ENCODE peak calls at places on chromosomes 13 and 19, in six cellular contexts. One of them, this sample, is unnamed.
A peak's percentile ranks its signal among the peaks of the same experiment; 100 is the strongest.

GRCh38 chr19:5002143-5002542 is 33.2 kb downstream of the KDM4B start:
- DNase-seq in H9: no peak
- DNase-seq in mesenchymal stem cell: peak; percentile 33
- DNase-seq in IMR-90: peak; percentile 73
- DNase-seq in mesendoderm: no peak
- DNase-seq in trophoblast cell: peak; percentile 81
- DNase-seq in this sample: no peak

GRCh38 chr13:57982782-57983181 is 351.2 kb downstream of the PCDH17 start:
- DNase-seq in H9: no peak
- DNase-seq in mesenchymal stem cell: no peak
- DNase-seq in IMR-90: no peak
- DNase-seq in mesendoderm: no peak
- DNase-seq in trophoblast cell: no peak
- DNase-seq in this sample: no peak

GRCh38 chr13:113216165-113217056 is 7.0 kb downstream of the CUL4A start:
- DNase-seq in mesenchymal stem cell: peak; percentile 55
- DNase-seq in H9: peak; percentile 74
- DNase-seq in mesendoderm: peak; percentile 83
- DNase-seq in trophoblast cell: no peak
- DNase-seq in IMR-90: peak; percentile 74
- DNase-seq in this sample: peak; percentile 40

GRCh38 chr13:95627590-95627989 is 16.9 kb downstream of the DZIP1 start:
- DNase-seq in mesendoderm: no peak
- DNase-seq in mesenchymal stem cell: peak; percentile 14
- DNase-seq in trophoblast cell: no peak
- DNase-seq in H9: no peak
- DNase-seq in IMR-90: peak; percentile 79
- DNase-seq in this sample: no peak

GRCh38 chr19:3670258-3670795 is 29.9 kb downstream of the PIP5K1C start:
- DNase-seq in mesenchymal stem cell: peak; percentile 91
- DNase-seq in trophoblast cell: peak; percentile 45
- DNase-seq in IMR-90: peak; percentile 84
- DNase-seq in mesendoderm: peak; percentile 83
- DNase-seq in H9: no peak
- DNase-seq in this sample: no peak

GRCh38 chr13:101875717-101876393 is 423.4 kb downstream of the ITGBL1 start:
- DNase-seq in H9: no peak
- DNase-seq in mesendoderm: peak; percentile 36
- DNase-seq in mesenchymal stem cell: peak; percentile 73
- DNase-seq in IMR-90: peak; percentile 55
- DNase-seq in trophoblast cell: no peak
- DNase-seq in this sample: no peak

GRCh38 chr19:39320948-39321831 is 527 bp upstream of the LRFN1 start:
- DNase-seq in mesendoderm: no peak
- DNase-seq in IMR-90: no peak
- DNase-seq in mesenchymal stem cell: no peak
- DNase-seq in trophoblast cell: no peak
- DNase-seq in H9: no peak
- DNase-seq in this sample: no peak

GRCh38 chr13:44726214-44726613 is 150.1 kb upstream of the TSC22D1 start:
- DNase-seq in mesenchymal stem cell: peak; percentile 69
- DNase-seq in H9: no peak
- DNase-seq in trophoblast cell: no peak
- DNase-seq in IMR-90: peak; percentile 90
- DNase-seq in mesendoderm: no peak
- DNase-seq in this sample: no peak

GRCh38 chr19:13172335-13173128 is 22.3 kb downstream of the IER2 start:
- DNase-seq in H9: no peak
- DNase-seq in mesenchymal stem cell: peak; percentile 91
- DNase-seq in mesendoderm: no peak
- DNase-seq in trophoblast cell: peak; percentile 87
- DNase-seq in IMR-90: peak; percentile 83
- DNase-seq in this sample: no peak

GRCh38 chr19:51824603-51825002 is 29.6 kb downstream of the FPR3 start:
- DNase-seq in mesendoderm: no peak
- DNase-seq in trophoblast cell: no peak
- DNase-seq in IMR-90: no peak
- DNase-seq in mesenchymal stem cell: no peak
- DNase-seq in H9: no peak
- DNase-seq in this sample: no peak

GRCh38 chr13:20461481-20461859 is 64.2 kb downstream of the CRYL1 start:
- DNase-seq in mesendoderm: peak; percentile 46
- DNase-seq in IMR-90: peak; percentile 49
- DNase-seq in mesenchymal stem cell: peak; percentile 62
- DNase-seq in trophoblast cell: no peak
- DNase-seq in H9: no peak
- DNase-seq in this sample: no peak
- H3K4ac ChIP-seq in mesendoderm: no peak overlapping the region
- H3K4ac ChIP-seq in IMR-90: no peak overlapping the region
- H3K4ac ChIP-seq in mesenchymal stem cell: no peak overlapping the region
- H3K4ac ChIP-seq in trophoblast cell: no peak overlapping the region
- H3K4ac ChIP-seq in H9: no peak overlapping the region
- H3K4ac ChIP-seq in this sample: no peak overlapping the region

DNA sequence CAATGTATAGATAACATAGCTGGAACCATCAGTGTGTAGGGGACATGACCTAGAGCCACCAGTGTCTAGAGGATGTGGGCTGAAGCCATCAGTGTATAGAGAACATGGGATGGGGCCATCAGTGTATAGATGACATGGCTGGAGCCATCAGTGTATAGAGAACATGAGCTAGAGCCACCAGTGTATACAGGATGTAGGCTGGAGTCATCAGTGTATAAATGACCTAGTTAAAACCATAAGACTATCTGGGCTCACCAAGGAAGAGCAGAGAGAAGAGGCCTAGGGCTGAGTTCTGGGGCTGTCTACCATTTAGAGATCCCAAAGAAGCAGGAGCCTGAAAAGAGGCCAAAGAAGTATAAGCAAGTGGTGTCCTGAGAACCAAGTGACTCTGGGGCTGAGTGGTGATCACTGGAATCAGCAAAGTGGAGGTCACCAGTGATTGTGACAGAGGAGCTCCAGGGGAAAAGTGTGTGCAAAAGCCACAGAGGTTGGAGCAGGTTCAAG is 41.0 kb downstream of the RFX2 start:
- DNase-seq in trophoblast cell: no peak
- DNase-seq in H9: no peak
- DNase-seq in IMR-90: no peak
- DNase-seq in mesendoderm: no peak
- DNase-seq in mesenchymal stem cell: no peak
- DNase-seq in this sample: no peak
- H2AK5ac ChIP-seq in trophoblast cell: no peak overlapping the region
- H2AK5ac ChIP-seq in H9: no peak overlapping the region
- H2AK5ac ChIP-seq in IMR-90: peak overlapping the region; percentile 11
- H2AK5ac ChIP-seq in mesendoderm: no peak overlapping the region
- H2AK5ac ChIP-seq in mesenchymal stem cell: no peak overlapping the region
- H2AK5ac ChIP-seq in this sample: no peak overlapping the region

GRCh38 chr19:36114763-36115452 is at the start of gene POLR2I:
- DNase-seq in mesenchymal stem cell: peak; percentile 100
- DNase-seq in mesendoderm: peak; percentile 100
- DNase-seq in H9: peak; percentile 100
- DNase-seq in trophoblast cell: peak; percentile 100
- DNase-seq in IMR-90: peak; percentile 100
- DNase-seq in this sample: peak; percentile 100
- H3K4ac ChIP-seq in mesenchymal stem cell: peak within 1 kb of the TSS; percentile 74
- H3K4ac ChIP-seq in mesendoderm: no peak within 1 kb of the TSS
- H3K4ac ChIP-seq in H9: no peak within 1 kb of the TSS
- H3K4ac ChIP-seq in trophoblast cell: peak within 1 kb of the TSS; percentile 60
- H3K4ac ChIP-seq in IMR-90: peak within 1 kb of the TSS; percentile 96
- H3K4ac ChIP-seq in this sample: no peak within 1 kb of the TSS

GRCh38 chr13:80341098-80341701 is at the start of gene SPRY2:
- DNase-seq in H9: peak; percentile 96
- DNase-seq in trophoblast cell: peak; percentile 89
- DNase-seq in mesendoderm: peak; percentile 99
- DNase-seq in IMR-90: peak; percentile 96
- DNase-seq in mesenchymal stem cell: peak; percentile 99
- DNase-seq in this sample: peak; percentile 93
- H2AK5ac ChIP-seq in H9: no peak within 1 kb of the TSS
- H2AK5ac ChIP-seq in trophoblast cell: peak within 1 kb of the TSS; percentile 49
- H2AK5ac ChIP-seq in mesendoderm: no peak within 1 kb of the TSS
- H2AK5ac ChIP-seq in IMR-90: peak within 1 kb of the TSS; percentile 49
- H2AK5ac ChIP-seq in mesenchymal stem cell: peak within 1 kb of the TSS; percentile 20
- H2AK5ac ChIP-seq in this sample: peak within 1 kb of the TSS; percentile 82

DNA sequence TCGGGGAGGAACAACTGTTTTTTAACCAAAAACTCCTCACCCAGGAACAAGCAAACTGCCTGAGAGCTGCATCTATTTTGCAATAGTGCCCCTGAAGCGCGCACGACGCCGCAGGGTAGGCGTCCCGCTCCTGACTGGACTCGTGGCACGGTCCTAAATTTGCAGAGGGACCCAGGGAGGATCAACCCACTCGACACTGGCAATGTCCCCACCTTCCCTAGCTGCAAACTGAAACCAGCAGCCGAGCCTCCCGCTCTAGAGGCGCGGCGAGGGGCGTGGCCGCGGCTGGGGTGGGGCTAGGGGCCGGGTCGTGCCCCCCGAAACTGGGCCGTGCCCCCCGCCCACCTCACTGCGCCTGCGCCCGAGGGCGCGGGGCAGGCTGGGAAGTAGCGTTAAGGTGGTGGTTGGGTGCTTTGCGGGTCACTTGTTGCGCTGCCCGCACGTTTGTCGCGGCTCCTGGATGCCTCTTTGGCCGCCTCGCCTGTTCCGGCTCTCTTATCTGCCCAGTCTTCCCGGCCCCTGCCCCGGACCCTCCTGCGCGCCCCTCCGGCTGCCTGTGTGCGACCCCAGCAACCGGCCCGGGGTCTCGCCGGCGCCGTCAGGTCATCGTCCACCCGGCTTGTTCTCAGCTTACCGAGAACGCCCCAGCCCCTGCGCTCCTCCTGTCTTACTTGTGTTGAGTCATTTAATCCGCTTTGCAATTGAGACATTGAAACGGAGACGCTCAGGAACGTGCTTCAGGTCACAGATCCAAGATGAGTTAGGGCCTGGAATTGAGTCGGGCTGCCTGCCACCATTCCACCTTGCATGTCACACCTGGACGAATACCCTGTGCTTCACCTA is 37.9 kb upstream of the LSM14A start:
- DNase-seq in IMR-90: peak; percentile 47
- DNase-seq in mesenchymal stem cell: peak; percentile 60
- DNase-seq in H9: peak; percentile 93
- DNase-seq in trophoblast cell: peak; percentile 64
- DNase-seq in mesendoderm: peak; percentile 87
- DNase-seq in this sample: peak; percentile 87
- H3K4ac ChIP-seq in IMR-90: peak overlapping the region; percentile 85
- H3K4ac ChIP-seq in mesenchymal stem cell: peak overlapping the region; percentile 83
- H3K4ac ChIP-seq in H9: no peak overlapping the region
- H3K4ac ChIP-seq in trophoblast cell: peak overlapping the region; percentile 69
- H3K4ac ChIP-seq in mesendoderm: peak overlapping the region; percentile 77
- H3K4ac ChIP-seq in this sample: no peak overlapping the region